ENCODE peak calls at places on chromosomes 13 and 19, in four cellular contexts. I is omental fat pad, E is Kasumi-1, B is EL. D is an unnamed sample.

GRCh38 chr19:15464394-15465385 is at the start of gene RASAL3:
- DNase-seq in I (no peak), E (peak; percentile 85), B (no peak), D (peak; percentile 27)

GRCh38 chr13:50518791-50519201 is 324.7 kb downstream of the DLEU7 start:
- DNase-seq in I (no peak), E (no peak), B (no peak), D (peak; percentile 80)

GRCh38 chr19:56150358-56150757 is 9.3 kb downstream of the ZNF444 start:
- DNase-seq in I (no peak), E (no peak), B (no peak), D (no peak)

GRCh38 chr19:21856751-21857150 is 20.8 kb upstream of the ZNF43 start:
- DNase-seq in I (no peak), E (no peak), B (no peak), D (no peak)

GRCh38 chr13:50276550-50276949 is 261.3 kb downstream of the KCNRG start:
- DNase-seq in I (no peak), E (no peak), B (no peak), D (no peak)

GRCh38 chr19:18636969-18637629 is at the start of gene KLHL26:
- DNase-seq in I (no peak), E (no peak), B (no peak), D (no peak)

GRCh38 chr19:2661615-2662014 is 40.9 kb downstream of the GNG7 start:
- DNase-seq in I (no peak), E (peak; percentile 13), B (no peak), D (peak; percentile 35)

GRCh38 chr13:31056650-31057275 is 104.9 kb downstream of the HSPH1 start:
- DNase-seq in I (no peak), E (no peak), B (peak; percentile 30), D (no peak)

GRCh38 chr19:10690351-10690781 is 10.9 kb upstream of the QTRT1 start:
- DNase-seq in I (no peak), E (peak; percentile 5), B (peak; percentile 60), D (peak; percentile 45)